ENCODE peak calls at places on chromosome 7, in four cellular contexts. R is T-helper 2 cell, Q is progenitor cell of endocrine pancreas, W is left ventricle myocardium inferior. A is an unnamed sample.

GRCh38 chr7:135342887-135343286 is 109.2 kb downstream of the STRA8 start:
- DNase-seq in R (no peak), Q (no peak), W (peak), A (no peak)

GRCh38 chr7:77687100-77687746 is 9.0 kb upstream of the RSBN1L start:
- DNase-seq in R (peak), Q (no peak), W (no peak), A (no peak)

GRCh38 chr7:113000316-113001020 is 86.2 kb downstream of the GPR85 start:
- DNase-seq in R (no peak), Q (no peak), W (no peak), A (no peak)

GRCh38 chr7:39529582-39529981 is 36.6 kb upstream of the YAE1 start:
- DNase-seq in R (no peak), Q (no peak), W (no peak), A (no peak)

GRCh38 chr7:138116156-138116555 is 39.9 kb downstream of the AKR1D1 start:
- DNase-seq in R (no peak), Q (no peak), W (no peak), A (peak)

GRCh38 chr7:151427705-151428392 is 12.1 kb downstream of the CRYGN start:
- DNase-seq in R (no peak), Q (no peak), W (no peak), A (no peak)

GRCh38 chr7:129450295-129450694 is 16.1 kb downstream of the STRIP2 start:
- DNase-seq in R (no peak), Q (no peak), W (no peak), A (no peak)

GRCh38 chr7:38280000-38280399 is 6.6 kb upstream of the TARP start:
- DNase-seq in R (no peak), Q (no peak), W (no peak), A (no peak)

GRCh38 chr7:90726120-90726519 is 130.0 kb downstream of the CDK14 start:
- DNase-seq in R (no peak), Q (no peak), W (no peak), A (no peak)

GRCh38 chr7:147182859-147183258 is 1066.3 kb downstream of the CNTNAP2 start:
- DNase-seq in R (no peak), Q (no peak), W (no peak), A (no peak)

GRCh38 chr7:117809958-117810357 is 63.3 kb downstream of the CTTNBP2 start:
- DNase-seq in R (no peak), Q (no peak), W (no peak), A (no peak)

GRCh38 chr7:111232249-111233084 is 141.5 kb downstream of the LRRN3 start:
- DNase-seq in R (no peak), Q (no peak), W (no peak), A (no peak)

GRCh38 chr7:98024075-98024474 is 34.1 kb upstream of the OCM2 start:
- DNase-seq in R (no peak), Q (no peak), W (no peak), A (no peak)

GRCh38 chr7:27101188-27101905 is 1.1 kb downstream of the HOXA2 start:
- DNase-seq in R (no peak), Q (no peak), W (no peak), A (no peak)

GRCh38 chr7:151552352-151553028 is 32.8 kb upstream of the RHEB start:
- DNase-seq in R (no peak), Q (no peak), W (peak), A (no peak)

GRCh38 chr7:47757946-47758371 is 176.0 kb upstream of the TNS3 start:
- DNase-seq in R (no peak), Q (no peak), W (peak), A (no peak)

GRCh38 chr7:99741438-99741795 is 6.4 kb upstream of the CYP3A7 start:
- DNase-seq in R (no peak), Q (no peak), W (no peak), A (no peak)

A was measured in 8988T.